ENCODE peak calls at places on chromosomes 16 and 17, in four cellular contexts. N, K, I and X are unnamed samples.

GRCh38 chr16:70770968-70771552 is 29.9 kb downstream of the VAC14 start:
- DNase-seq in K (peak), N (peak), I (peak), X (peak)

GRCh38 chr17:29090746-29091395 is 47.9 kb downstream of the PIPOX start:
- DNase-seq in N (no peak), K (peak), I (no peak), X (no peak)

GRCh38 chr16:67443299-67443698 is 12.4 kb downstream of the HSD11B2 start:
- DNase-seq in N (no peak), I (no peak), K (no peak), X (no peak)

GRCh38 chr16:81627024-81627423 is 152.1 kb upstream of the PLCG2 start:
- DNase-seq in N (no peak), I (no peak), K (no peak), X (no peak)

GRCh38 chr16:20515580-20516179 is 60.5 kb downstream of the ACSM2B start:
- DNase-seq in I (no peak), N (no peak), K (no peak), X (no peak)

GRCh38 chr17:37713624-37714023 is 31.2 kb downstream of the HNF1B start:
- DNase-seq in I (no peak), K (no peak), N (no peak), X (no peak)

GRCh38 chr17:7014995-7015586 is 2.7 kb downstream of the RNASEK start:
- DNase-seq in I (no peak), K (no peak), N (no peak), X (no peak)

GRCh38 chr17:73815474-73815873 is 171.2 kb upstream of the SDK2 start:
- DNase-seq in N (no peak), K (no peak), I (no peak), X (no peak)

GRCh38 chr16:20918486-20919239 is 18.1 kb downstream of the LYRM1 start:
- DNase-seq in I (no peak), K (no peak), N (peak), X (no peak)

DNA sequence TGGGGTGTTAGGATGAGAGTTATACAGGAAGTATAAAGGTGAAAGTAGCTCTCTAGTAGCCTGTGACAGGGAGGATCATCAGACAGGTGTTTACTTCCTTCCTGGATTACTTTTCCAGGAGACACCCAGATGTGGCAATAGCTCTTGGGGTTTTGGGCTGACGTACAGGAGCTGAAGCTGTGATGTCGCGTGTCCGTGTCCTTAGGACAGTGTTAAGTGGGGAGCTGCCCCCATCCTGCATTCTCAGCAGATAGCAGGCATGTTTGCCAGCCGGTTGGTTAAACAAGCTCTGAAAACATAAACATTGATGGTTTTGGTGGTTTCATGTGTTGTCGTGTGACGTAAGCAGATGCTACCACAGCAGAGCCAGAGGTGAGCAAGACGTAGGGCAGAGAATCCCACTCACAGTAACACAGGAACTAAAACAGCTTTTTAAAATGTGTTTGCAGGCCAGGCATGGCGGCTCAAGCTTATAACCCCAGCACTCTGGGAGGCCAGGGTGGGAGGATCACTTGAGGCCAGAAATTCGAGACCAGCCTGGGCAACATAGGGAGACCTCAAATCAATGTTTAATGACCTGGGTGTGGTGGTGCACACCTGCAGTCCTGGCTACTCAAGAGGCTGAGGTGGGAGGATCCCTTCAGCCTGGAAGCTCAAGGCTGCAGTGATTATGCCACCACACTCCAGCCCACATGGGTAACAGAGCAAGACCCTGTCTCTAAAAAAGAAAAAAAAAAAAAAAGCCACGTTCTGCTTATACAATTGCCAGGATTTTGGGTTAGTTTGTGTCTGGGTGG is 18.3 kb upstream of the IL17C start:
- DNase-seq in I (no peak), K (no peak), N (no peak), X (no peak)
- TF ChIP-seq TAF1 in I (no peak), K (no peak), N (no peak), X (no peak)

GRCh38 chr17:80254396-80255241 is 6.0 kb upstream of the RNF213 start:
- DNase-seq in I (no peak), N (peak), K (peak), X (no peak)
- TF ChIP-seq TAF1 in I (no peak), N (peak), K (peak), X (no peak)

DNA sequence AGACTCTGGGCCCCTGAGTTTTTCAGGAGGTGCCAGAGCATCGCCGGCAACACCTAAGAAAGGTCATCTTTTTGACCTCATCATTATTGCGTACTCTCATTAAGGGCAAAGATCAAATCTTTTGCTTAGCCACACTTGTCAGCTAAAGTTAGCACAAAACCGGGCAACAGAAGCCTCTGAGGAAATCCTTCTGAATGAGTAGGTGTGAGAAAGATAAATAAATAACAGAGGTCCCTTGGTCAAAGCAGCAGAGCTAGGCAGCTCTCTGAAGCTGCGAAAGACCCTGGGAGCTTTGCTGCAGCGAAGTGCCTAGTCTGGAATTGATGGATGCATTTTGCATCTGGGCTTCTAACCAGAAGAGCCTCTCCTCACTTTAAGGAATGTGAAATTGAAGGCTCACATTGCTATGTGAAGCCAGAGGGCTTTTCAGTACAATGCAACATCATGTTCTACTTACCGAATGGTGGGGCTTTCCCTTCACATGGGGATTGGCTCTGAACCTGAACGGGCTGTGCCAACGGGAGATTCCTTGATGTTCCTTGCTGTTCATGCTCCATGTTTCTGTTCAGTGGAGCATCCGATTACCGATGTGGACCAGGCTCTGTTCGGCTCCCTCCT is 274.6 kb downstream of the HS3ST3B1 start:
- DNase-seq in K (no peak), N (no peak), I (no peak), X (no peak)
- TF ChIP-seq TAF1 in K (no peak), N (no peak), I (no peak), X (no peak)

DNA sequence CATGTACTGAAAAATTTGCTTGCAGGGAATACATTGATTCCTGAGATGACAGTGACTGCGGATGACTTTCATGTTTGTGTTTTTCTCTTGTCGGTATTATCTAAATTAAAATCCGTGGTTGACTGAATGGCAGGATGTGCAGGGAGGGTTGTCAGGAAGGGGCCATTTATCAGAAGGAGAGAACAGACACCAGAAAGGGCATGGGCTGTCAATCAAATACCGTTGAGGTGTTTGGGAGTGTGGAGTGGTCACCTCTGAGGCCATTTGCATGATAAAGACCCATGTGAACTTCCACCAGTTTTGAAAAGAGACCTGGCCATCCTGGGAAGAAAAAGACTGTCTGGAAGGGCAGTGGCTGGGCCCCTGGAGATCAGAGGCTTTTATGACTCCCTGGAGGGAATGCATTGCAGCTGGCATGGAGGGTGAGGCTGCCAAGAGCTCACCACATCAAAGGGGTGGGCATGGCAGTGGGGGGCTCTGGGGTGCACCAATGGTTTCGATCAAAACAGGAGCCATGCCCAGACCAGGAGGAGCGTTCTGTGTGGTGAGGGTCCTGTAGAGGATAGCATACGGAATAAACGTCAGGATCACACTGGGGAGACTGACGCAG is 67.1 kb downstream of the CYLD start:
- DNase-seq in N (no peak), K (no peak), I (no peak), X (no peak)
- TF ChIP-seq TAF1 in N (no peak), K (no peak), I (no peak), X (no peak)

DNA sequence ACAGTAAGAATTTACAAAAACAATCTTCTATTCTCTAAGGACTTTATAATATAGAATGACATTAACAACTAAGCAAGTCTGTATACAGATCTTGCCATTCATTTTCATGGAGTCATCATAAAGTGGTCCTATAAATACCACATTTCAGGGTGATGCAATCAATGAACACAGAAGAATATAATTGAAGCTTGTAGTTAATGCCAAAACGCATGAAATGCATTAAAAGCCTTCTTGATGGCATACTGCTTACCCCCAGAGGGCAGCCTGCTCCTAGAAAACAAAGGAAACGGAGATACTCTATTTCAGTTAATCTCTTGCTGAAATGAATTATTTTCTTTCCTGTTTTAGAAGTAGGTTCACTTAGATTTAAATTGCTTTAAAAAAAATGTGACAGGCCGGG is 45.2 kb upstream of the STAC2 start:
- DNase-seq in N (no peak), K (no peak), I (no peak), X (no peak)
- TF ChIP-seq TAF1 in N (no peak), K (no peak), I (no peak), X (no peak)

GRCh38 chr17:71184716-71185115 is 936.1 kb upstream of the SOX9 start:
- DNase-seq in I (no peak), K (no peak), N (peak), X (no peak)

GRCh38 chr17:71176315-71176714 is 944.5 kb upstream of the SOX9 start:
- DNase-seq in N (no peak), K (peak), I (no peak), X (no peak)

GRCh38 chr17:71183083-71183697 is 937.6 kb upstream of the SOX9 start:
- DNase-seq in I (no peak), K (no peak), N (no peak), X (no peak)

GRCh38 chr17:71176928-71177443 is 943.8 kb upstream of the SOX9 start:
- DNase-seq in I (no peak), K (no peak), N (no peak), X (no peak)

GRCh38 chr17:71180801-71181385 is 939.9 kb upstream of the SOX9 start:
- DNase-seq in N (no peak), K (peak), I (no peak), X (no peak)
- TF ChIP-seq TAF1 in N (no peak), K (no peak), I (no peak), X (no peak)

GRCh38 chr17:82657926-82658325 is 9.7 kb upstream of the WDR45B start:
- DNase-seq in K (no peak), N (no peak), I (no peak), X (no peak)

GRCh38 chr17:82659886-82660285 is 11.6 kb upstream of the WDR45B start:
- DNase-seq in I (no peak), N (no peak), K (no peak), X (no peak)

GRCh38 chr17:82658331-82658730 is 10.1 kb upstream of the WDR45B start:
- DNase-seq in N (no peak), K (no peak), I (no peak), X (no peak)

GRCh38 chr17:82656266-82656665 is 8.0 kb upstream of the WDR45B start:
- DNase-seq in N (no peak), K (no peak), I (no peak), X (no peak)

GRCh38 chr17:82658796-82659452 is 10.7 kb upstream of the WDR45B start:
- DNase-seq in I (no peak), N (no peak), K (no peak), X (no peak)
- TF ChIP-seq TAF1 in I (no peak), N (no peak), K (no peak), X (no peak)

GRCh38 chr17:40025991-40026815 is 11.0 kb downstream of the CSF3 start:
- DNase-seq in N (peak), K (no peak), I (no peak), X (peak)

GRCh38 chr17:40027614-40028012 is 12.4 kb downstream of the CSF3 start:
- DNase-seq in K (peak), N (peak), I (no peak), X (peak)

GRCh38 chr17:40028595-40028994 is 13.4 kb downstream of the CSF3 start:
- DNase-seq in N (peak), I (no peak), K (no peak), X (no peak)

GRCh38 chr17:40025559-40025958 is 10.3 kb downstream of the CSF3 start:
- DNase-seq in N (no peak), K (no peak), I (no peak), X (no peak)

DNA sequence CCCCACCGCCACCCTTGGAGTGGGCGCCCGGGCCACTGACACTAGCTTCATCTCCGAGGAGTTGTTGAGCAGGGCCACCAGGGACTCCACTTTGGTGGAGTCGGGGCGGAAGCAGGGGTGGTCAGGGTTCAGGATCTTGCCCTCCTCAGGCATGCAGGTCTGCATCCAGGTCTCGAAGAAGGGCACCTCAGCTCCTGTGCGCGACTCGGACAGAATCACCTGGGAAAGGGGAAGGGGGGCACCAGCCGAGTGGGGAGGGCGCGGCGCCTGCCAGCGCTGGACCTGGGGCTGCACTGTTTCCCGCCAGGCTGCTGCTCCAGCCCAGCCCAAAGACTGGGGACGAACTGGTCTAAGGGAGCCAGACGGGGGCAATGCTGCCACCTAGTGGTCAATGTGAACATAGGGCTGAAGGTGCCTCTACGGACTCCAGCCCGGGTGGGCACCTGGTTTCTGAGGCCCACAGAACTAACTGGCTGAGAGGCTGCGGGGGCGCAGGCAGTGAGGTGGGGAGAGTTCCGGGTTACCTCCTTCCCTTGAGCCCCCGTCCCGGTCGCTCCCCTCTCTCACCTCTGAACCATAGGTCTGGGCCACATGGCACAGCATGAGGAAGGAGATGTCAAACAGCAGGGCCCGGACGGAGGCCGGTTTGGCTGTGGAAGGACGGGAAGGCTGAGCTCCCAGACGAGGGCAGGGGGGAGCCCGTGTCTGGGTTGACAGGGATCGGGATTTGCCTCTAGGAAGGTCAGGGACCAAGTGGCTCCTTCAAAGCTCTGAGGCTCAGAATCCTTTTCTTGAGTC is 11.8 kb downstream of the CSF3 start:
- DNase-seq in I (peak), N (peak), K (peak), X (peak)
- TF ChIP-seq TAF1 in I (no peak), N (no peak), K (no peak), X (no peak)

GRCh38 chr16:8928467-8928957 is 35.2 kb downstream of the USP7 start:
- DNase-seq in I (no peak), N (no peak), K (no peak), X (no peak)

GRCh38 chr16:8925455-8925854 is 38.3 kb downstream of the USP7 start:
- DNase-seq in N (no peak), K (no peak), I (no peak), X (no peak)

GRCh38 chr16:8924214-8924613 is 39.5 kb downstream of the USP7 start:
- DNase-seq in I (no peak), K (no peak), N (no peak), X (no peak)

GRCh38 chr16:8929086-8929748 is 34.5 kb downstream of the USP7 start:
- DNase-seq in I (no peak), N (no peak), K (no peak), X (no peak)

GRCh38 chr16:8926827-8927226 is 36.9 kb downstream of the USP7 start:
- DNase-seq in I (no peak), N (no peak), K (no peak), X (no peak)
- TF ChIP-seq TAF1 in I (no peak), N (no peak), K (no peak), X (no peak)